ENCODE peak calls at places on chromosomes 7 and 10, in five cellular contexts. S is HT-29, Y is AG08395, T is fibroblast of villous mesenchyme, R is Caco-2. G is an unnamed sample.

GRCh38 chr7:151175793-151176311 is 8.4 kb upstream of the GBX1 start:
- DNase-seq in T (no peak), Y (no peak), S (no peak), R (peak), G (no peak)

GRCh38 chr7:108093341-108093740 is 36.8 kb downstream of the LAMB4 start:
- DNase-seq in S (no peak), T (no peak), R (no peak), Y (no peak), G (no peak)

GRCh38 chr10:58072634-58073033 is 195.1 kb downstream of the IPMK start:
- DNase-seq in T (no peak), S (no peak), Y (no peak), R (no peak), G (no peak)

GRCh38 chr7:25949672-25950487 is 202.1 kb upstream of the NFE2L3 start:
- DNase-seq in R (peak), Y (peak), S (no peak), T (no peak), G (no peak)

GRCh38 chr10:29479081-29479917 is 155.5 kb downstream of the SVIL start:
- DNase-seq in T (no peak), Y (no peak), R (no peak), S (no peak), G (no peak)

GRCh38 chr7:26022578-26022977 is 129.4 kb upstream of the NFE2L3 start:
- DNase-seq in Y (no peak), S (no peak), T (no peak), R (no peak), G (no peak)

GRCh38 chr7:5282464-5283316 is at the start of gene SLC29A4:
- DNase-seq in Y (no peak), T (peak), S (no peak), R (peak), G (no peak)

GRCh38 chr7:47520408-47520807 is 61.5 kb downstream of the TNS3 start:
- DNase-seq in Y (peak), T (peak), S (no peak), R (no peak), G (no peak)

GRCh38 chr7:144830024-144830785 is 5.6 kb downstream of the TPK1 start:
- DNase-seq in R (peak), S (no peak), Y (no peak), T (no peak), G (no peak)

GRCh38 chr10:96285331-96285752 is 14.0 kb upstream of the BLNK start:
- DNase-seq in Y (no peak), T (no peak), R (peak), S (no peak), G (no peak)

GRCh38 chr10:132065491-132066105 is at the start of gene JAKMIP3:
- DNase-seq in Y (peak), S (peak), R (peak), T (peak), G (no peak)

GRCh38 chr7:2190531-2190930 is 42.2 kb downstream of the MAD1L1 start:
- DNase-seq in Y (no peak), R (no peak), T (no peak), S (peak), G (peak)

GRCh38 chr7:25849361-25850184 is 302.4 kb upstream of the NFE2L3 start:
- DNase-seq in R (no peak), T (peak), Y (peak), S (peak), G (no peak)

GRCh38 chr7:44994877-44995554 is 5.0 kb upstream of the CCM2 start:
- DNase-seq in Y (no peak), S (no peak), T (no peak), R (no peak), G (no peak)

GRCh38 chr7:17599733-17600685 is 301.6 kb downstream of the AHR start:
- DNase-seq in S (peak), Y (peak), R (no peak), T (peak), G (peak)

GRCh38 chr10:5775705-5776104 is 37.5 kb downstream of the GDI2 start:
- DNase-seq in R (no peak), Y (no peak), S (no peak), T (no peak), G (no peak)

GRCh38 chr10:58782876-58783859 is 270.5 kb downstream of the BICC1 start:
- DNase-seq in S (no peak), R (peak), Y (peak), T (peak), G (no peak)

GRCh38 chr10:71067098-71067760 is 145.1 kb upstream of the UNC5B start:
- DNase-seq in S (no peak), T (no peak), Y (no peak), R (no peak), G (no peak)

GRCh38 chr7:116977172-116977571 is 23.9 kb downstream of the ST7 start:
- DNase-seq in S (no peak), T (peak), R (no peak), Y (peak), G (no peak)

GRCh38 chr10:20443094-20443493 is 454.0 kb downstream of the NEBL start:
- DNase-seq in Y (no peak), R (no peak), S (no peak), T (no peak), G (peak)

GRCh38 chr7:39745320-39745719 is 121.9 kb downstream of the RALA start:
- DNase-seq in R (no peak), T (no peak), Y (no peak), S (no peak), G (no peak)

GRCh38 chr10:127736222-127736914 is 617 bp upstream of the FOXI2 start:
- DNase-seq in S (no peak), Y (no peak), R (no peak), T (no peak), G (no peak)